ENCODE peak calls at places on chromosomes 12 and 14, in nine cellular contexts. K is fibroblast of mammary gland; P is BE2C; Y is PC-3; R is BJ; J is left lung; F is CD8-positive, alpha-beta T cell; L is pancreas; M is right lobe of liver. Z is an unnamed sample.

GRCh38 chr12:115023279-115023678 is 339.3 kb upstream of the TBX3 start:
- DNase-seq in K (peak), P (no peak), Y (no peak), R (no peak), J (no peak), F (no peak), L (peak), M (no peak), Z (no peak)

GRCh38 chr12:89179983-89180382 is 172.3 kb downstream of the DUSP6 start:
- DNase-seq in K (peak), P (peak), Y (peak), R (peak), J (no peak), F (no peak), L (no peak), M (peak), Z (peak)

GRCh38 chr12:26271024-26271423 is 75.7 kb downstream of the SSPN start:
- DNase-seq in K (peak), P (no peak), Y (no peak), R (no peak), J (no peak), F (no peak), L (no peak), M (no peak), Z (no peak)

GRCh38 chr14:87830443-87831096 is 162.4 kb downstream of the GALC start:
- DNase-seq in K (no peak), P (no peak), Y (no peak), R (no peak), J (no peak), F (no peak), L (no peak), M (no peak), Z (no peak)

GRCh38 chr12:116366456-116366776 is 88.9 kb upstream of the MED13L start:
- DNase-seq in K (no peak), P (peak), Y (no peak), R (no peak), J (no peak), F (no peak), L (peak), M (peak), Z (no peak)

GRCh38 chr14:105890474-105891220 is 364.3 kb downstream of the TMEM121 start:
- DNase-seq in K (no peak), P (peak), Y (no peak), R (no peak), J (peak), F (peak), L (no peak), M (peak), Z (no peak)

GRCh38 chr12:109743076-109743910 is 29.7 kb downstream of the FAM222A start:
- DNase-seq in K (no peak), P (peak), Y (no peak), R (no peak), J (peak), F (no peak), L (no peak), M (peak), Z (no peak)

GRCh38 chr12:113781415-113782198 is 184.5 kb downstream of the RBM19 start:
- DNase-seq in K (peak), P (no peak), Y (peak), R (peak), J (no peak), F (no peak), L (no peak), M (no peak), Z (no peak)

GRCh38 chr12:26119391-26119981 is 5.4 kb downstream of the BHLHE41 start:
- DNase-seq in K (peak), P (peak), Y (peak), R (no peak), J (no peak), F (no peak), L (no peak), M (no peak), Z (no peak)

GRCh38 chr12:104886418-104887401 is 71.4 kb downstream of the SLC41A2 start:
- DNase-seq in K (peak), P (no peak), Y (peak), R (no peak), J (no peak), F (no peak), L (no peak), M (no peak), Z (no peak)

GRCh38 chr14:77314043-77314442 is 6.6 kb downstream of the POMT2 start:
- DNase-seq in K (peak), P (no peak), Y (peak), R (peak), J (no peak), F (no peak), L (no peak), M (no peak), Z (peak)

GRCh38 chr12:12008232-12008850 is 62.4 kb upstream of the BCL2L14 start:
- DNase-seq in K (no peak), P (no peak), Y (no peak), R (no peak), J (no peak), F (peak), L (no peak), M (no peak), Z (no peak)

GRCh38 chr12:13794706-13795105 is 186.7 kb downstream of the GRIN2B start:
- DNase-seq in K (no peak), P (no peak), Y (no peak), R (no peak), J (no peak), F (no peak), L (no peak), M (no peak), Z (no peak)

GRCh38 chr12:11958216-11959091 is 112.3 kb upstream of the BCL2L14 start:
- DNase-seq in K (peak), P (no peak), Y (peak), R (peak), J (no peak), F (no peak), L (no peak), M (no peak), Z (peak)

GRCh38 chr12:112988224-112988623 is 9.9 kb downstream of the OAS2 start:
- DNase-seq in K (no peak), P (no peak), Y (no peak), R (no peak), J (no peak), F (no peak), L (no peak), M (no peak), Z (no peak)

GRCh38 chr12:104219908-104220404 is 4.4 kb downstream of the TXNRD1 start:
- DNase-seq in K (peak), P (peak), Y (peak), R (peak), J (no peak), F (peak), L (peak), M (no peak), Z (peak)

DNA sequence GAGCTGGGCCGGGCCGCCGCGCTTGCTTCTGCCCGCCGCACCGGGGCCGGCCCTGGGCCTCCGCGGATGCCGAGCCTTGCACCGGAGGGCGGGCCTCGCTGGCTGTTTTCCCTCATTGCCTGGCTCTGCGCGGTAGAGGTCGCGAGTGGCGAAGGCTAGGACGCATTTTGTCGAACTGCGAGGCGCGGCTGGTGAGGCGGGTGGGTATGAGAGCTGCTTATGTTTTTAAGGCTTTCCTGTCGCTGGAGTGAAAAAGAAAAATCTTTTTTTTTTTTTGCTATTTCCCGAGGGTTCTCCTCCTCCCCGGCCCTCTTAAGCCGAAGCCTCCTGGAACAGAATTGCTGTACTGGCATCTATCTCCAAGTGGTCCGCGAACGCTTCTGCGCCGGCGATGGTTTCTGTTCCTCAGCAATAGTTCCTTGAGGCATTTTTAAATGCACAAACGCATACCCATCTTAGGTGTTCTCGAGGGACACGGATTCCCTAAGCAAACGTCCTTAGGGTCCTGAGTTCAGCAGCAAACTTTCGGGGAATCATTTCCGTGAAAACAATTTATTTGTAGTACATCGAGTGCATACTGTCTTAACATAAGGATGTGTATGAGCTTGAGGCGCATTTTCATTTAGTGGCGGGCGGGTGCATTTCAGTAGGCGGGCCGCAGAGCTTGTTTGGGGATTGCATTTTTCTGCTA is 631 bp downstream of the RESF1 start:
- DNase-seq in K (peak), P (peak), Y (peak), R (no peak), J (no peak), F (peak), L (peak), M (peak), Z (peak)
- TF ChIP-seq CTCF in K (no peak), P (peak), Y (no peak), R (peak), J (no peak), F (no peak), L (no peak), M (no peak), Z (peak)

GRCh38 chr12:120538281-120539156 is 4.4 kb downstream of the RNF10 start:
- DNase-seq in K (peak), P (no peak), Y (peak), R (no peak), J (no peak), F (no peak), L (peak), M (peak), Z (peak)

GRCh38 chr12:120540445-120540844 is 6.3 kb downstream of the RNF10 start:
- DNase-seq in K (peak), P (no peak), Y (no peak), R (no peak), J (no peak), F (no peak), L (no peak), M (no peak), Z (peak)

GRCh38 chr12:120536064-120536791 is 2.1 kb downstream of the RNF10 start:
- DNase-seq in K (no peak), P (no peak), Y (peak), R (no peak), J (no peak), F (peak), L (no peak), M (no peak), Z (no peak)

GRCh38 chr12:120542166-120542565 is 8.0 kb downstream of the RNF10 start:
- DNase-seq in K (no peak), P (no peak), Y (no peak), R (no peak), J (no peak), F (no peak), L (no peak), M (no peak), Z (no peak)

DNA sequence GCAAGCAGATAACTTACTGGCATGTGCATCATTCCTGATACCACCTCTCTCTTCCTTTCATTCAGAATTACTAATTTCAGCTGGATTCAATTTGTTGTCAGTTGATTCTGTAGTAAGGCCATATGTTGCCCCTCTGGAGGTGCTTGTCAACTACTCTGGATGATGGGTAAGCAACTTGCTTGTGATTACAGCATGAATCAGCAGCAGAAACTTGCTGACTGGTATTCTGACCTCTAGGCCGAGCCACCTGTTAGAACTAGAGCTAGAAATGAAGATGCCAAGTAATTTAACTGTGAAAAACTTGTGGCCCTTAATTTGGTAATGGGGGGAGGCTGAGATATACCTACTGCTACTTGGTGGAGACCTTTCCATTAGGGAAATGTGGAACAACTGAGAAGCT is 5.1 kb downstream of the RNF10 start:
- DNase-seq in K (peak), P (no peak), Y (peak), R (no peak), J (no peak), F (no peak), L (no peak), M (no peak), Z (no peak)
- H3K4me3 ChIP-seq in K (no peak), P (no peak), Y (peak), R (no peak), J (no peak), F (no peak), L (no peak), M (peak), Z (no peak)

GRCh38 chr14:89848165-89848564 is 106.4 kb downstream of the EFCAB11 start:
- DNase-seq in K (peak), P (no peak), Y (no peak), R (no peak), J (no peak), F (no peak), L (no peak), M (no peak), Z (no peak)
- TF ChIP-seq CTCF in K (peak), P (peak), Y (peak), R (peak), J (no peak), F (no peak), L (no peak), M (no peak), Z (peak)

DNA sequence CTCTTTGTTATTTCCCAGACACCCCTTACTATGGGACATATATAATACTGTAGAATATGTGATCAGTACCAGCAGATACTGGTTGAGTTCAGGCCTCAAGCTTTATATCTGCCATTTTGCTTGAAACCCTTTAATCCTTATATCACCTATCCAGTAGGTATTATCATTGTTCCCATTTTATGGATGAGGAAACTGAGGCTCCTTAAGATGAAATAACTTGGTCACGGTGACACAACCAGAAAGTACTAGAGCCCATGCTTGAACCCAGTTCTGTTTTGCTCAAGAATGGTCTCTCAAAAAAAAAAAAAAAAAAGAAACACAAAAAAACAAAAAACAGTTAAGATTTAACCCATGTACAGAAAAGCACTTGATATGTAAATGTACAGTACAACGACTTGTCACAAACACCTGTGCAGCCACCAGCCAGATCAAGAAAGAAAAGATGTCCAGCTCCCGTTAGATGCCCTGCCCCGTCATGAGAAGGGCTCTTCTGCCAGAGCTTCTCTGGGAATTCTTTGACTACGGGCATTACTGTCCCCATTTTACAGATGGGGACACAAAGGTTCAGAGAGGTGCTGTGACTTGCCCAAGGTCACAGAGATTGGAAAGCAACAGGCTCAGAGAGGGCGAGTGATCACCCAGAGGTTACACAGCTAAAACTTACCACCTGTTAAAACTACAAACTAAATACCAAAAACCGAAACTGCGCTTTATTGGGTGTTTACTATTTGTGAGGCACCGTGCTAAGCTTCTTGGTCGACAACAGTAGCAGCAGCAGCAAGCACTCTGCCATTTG is 669 bp upstream of the WSCD2 start:
- DNase-seq in K (no peak), P (no peak), Y (no peak), R (no peak), J (no peak), F (no peak), L (no peak), M (no peak), Z (no peak)
- H3K4me3 ChIP-seq in K (no peak), P (peak), Y (peak), R (no peak), J (no peak), F (no peak), L (no peak), M (no peak), Z (no peak)

GRCh38 chr14:53401646-53402045 is 248.5 kb upstream of the DDHD1 start:
- DNase-seq in K (peak), P (no peak), Y (no peak), R (no peak), J (no peak), F (no peak), L (no peak), M (no peak), Z (no peak)

GRCh38 chr14:53399057-53399456 is 245.9 kb upstream of the DDHD1 start:
- DNase-seq in K (peak), P (no peak), Y (peak), R (no peak), J (no peak), F (no peak), L (no peak), M (no peak), Z (peak)
- TF ChIP-seq CTCF in K (peak), P (no peak), Y (peak), R (peak), J (no peak), F (no peak), L (no peak), M (no peak), Z (peak)

GRCh38 chr14:60681271-60681670 is 32.0 kb upstream of the SIX1 start:
- DNase-seq in K (peak), P (no peak), Y (no peak), R (no peak), J (no peak), F (no peak), L (no peak), M (no peak), Z (no peak)
- H3K4me3 ChIP-seq in K (no peak), P (no peak), Y (no peak), R (no peak), J (no peak), F (no peak), L (no peak), M (no peak), Z (no peak)

GRCh38 chr12:90407841-90408240 is 547.1 kb downstream of the CCER1 start:
- DNase-seq in K (peak), P (no peak), Y (no peak), R (no peak), J (no peak), F (no peak), L (no peak), M (no peak), Z (no peak)
- TF ChIP-seq CTCF in K (no peak), P (peak), Y (no peak), R (no peak), J (no peak), F (no peak), L (no peak), M (no peak), Z (no peak)

GRCh38 chr14:22380511-22381455 is 208.2 kb downstream of the DAD1 start:
- DNase-seq in K (peak), P (no peak), Y (peak), R (no peak), J (no peak), F (no peak), L (no peak), M (no peak), Z (no peak)

GRCh38 chr14:22375321-22375930 is 213.6 kb downstream of the DAD1 start:
- DNase-seq in K (peak), P (peak), Y (peak), R (no peak), J (no peak), F (no peak), L (no peak), M (no peak), Z (no peak)

GRCh38 chr14:22379727-22380126 is 209.3 kb downstream of the DAD1 start:
- DNase-seq in K (peak), P (no peak), Y (peak), R (no peak), J (no peak), F (no peak), L (no peak), M (no peak), Z (no peak)

GRCh38 chr14:22381751-22382150 is 207.3 kb downstream of the DAD1 start:
- DNase-seq in K (no peak), P (no peak), Y (no peak), R (no peak), J (no peak), F (no peak), L (no peak), M (no peak), Z (no peak)

DNA sequence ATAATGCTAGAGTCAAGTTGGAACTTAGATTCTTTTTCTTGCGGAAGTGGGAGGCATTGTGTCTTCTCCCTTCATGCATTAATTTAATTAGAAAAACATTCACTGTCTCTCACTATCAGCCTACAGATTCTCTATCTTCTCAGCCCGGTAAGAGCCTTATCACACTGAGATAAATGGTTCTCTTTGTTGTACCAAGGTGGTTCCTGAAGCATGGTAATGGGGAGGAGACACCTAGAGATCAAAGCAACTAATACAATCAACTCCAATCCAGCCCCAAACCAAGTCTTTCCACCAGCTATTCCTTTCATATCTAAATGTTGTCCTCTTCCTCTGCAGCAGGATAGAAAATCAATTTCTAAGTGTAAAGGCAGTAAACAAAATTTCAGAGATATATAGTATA is 210.8 kb downstream of the DAD1 start:
- DNase-seq in K (no peak), P (no peak), Y (no peak), R (no peak), J (no peak), F (no peak), L (no peak), M (no peak), Z (no peak)
- H3K4me3 ChIP-seq in K (no peak), P (no peak), Y (no peak), R (no peak), J (no peak), F (no peak), L (no peak), M (no peak), Z (no peak)

GRCh38 chr12:24534632-24535031 is 414.3 kb downstream of the BCAT1 start:
- DNase-seq in K (peak), P (no peak), Y (no peak), R (no peak), J (no peak), F (no peak), L (no peak), M (no peak), Z (no peak)
- TF ChIP-seq CTCF in K (peak), P (no peak), Y (no peak), R (no peak), J (no peak), F (no peak), L (no peak), M (no peak), Z (no peak)

GRCh38 chr14:99246536-99247083 is 25.4 kb downstream of the BCL11B start:
- DNase-seq in K (no peak), P (no peak), Y (no peak), R (no peak), J (no peak), F (peak), L (no peak), M (no peak), Z (no peak)

GRCh38 chr14:99248761-99249171 is 23.2 kb downstream of the BCL11B start:
- DNase-seq in K (no peak), P (no peak), Y (no peak), R (no peak), J (no peak), F (no peak), L (no peak), M (no peak), Z (no peak)

GRCh38 chr14:99245541-99246511 is 26.2 kb downstream of the BCL11B start:
- DNase-seq in K (no peak), P (no peak), Y (no peak), R (no peak), J (no peak), F (no peak), L (no peak), M (no peak), Z (no peak)

GRCh38 chr14:99247772-99248171 is 24.2 kb downstream of the BCL11B start:
- DNase-seq in K (no peak), P (no peak), Y (no peak), R (no peak), J (no peak), F (no peak), L (no peak), M (no peak), Z (no peak)

GRCh38 chr14:99247091-99247729 is 24.8 kb downstream of the BCL11B start:
- DNase-seq in K (no peak), P (no peak), Y (no peak), R (no peak), J (no peak), F (no peak), L (no peak), M (no peak), Z (no peak)
- H3K4me3 ChIP-seq in K (no peak), P (no peak), Y (no peak), R (no peak), J (no peak), F (peak), L (no peak), M (no peak), Z (no peak)

Z was measured in AG09309.